ENCODE peak calls at places on chromosomes 6 and 20, in ten cellular contexts. Y is IMR-90, L is HepG2, W is ovary, Q is A549, N is stomach, F is uterus, A is HCT116, P is gastrocnemius medialis, H is transverse colon. Z is an unnamed sample.

GRCh38 chr6:163457637-163458561 is 43.4 kb downstream of the QKI start:
- DNase-seq in Y (peak), L (peak), W (no peak), Q (peak), N (no peak), F (peak), A (no peak), P (peak), H (peak), Z (peak)

GRCh38 chr6:51996296-51996947 is 91.0 kb downstream of the PKHD1 start:
- DNase-seq in Y (no peak), L (no peak), W (no peak), Q (no peak), N (no peak), F (no peak), A (no peak), P (no peak), H (no peak), Z (no peak)

GRCh38 chr20:18414140-18414539 is 52.7 kb downstream of the DZANK1 start:
- DNase-seq in Y (no peak), L (no peak), W (no peak), Q (no peak), N (no peak), F (no peak), A (no peak), P (no peak), H (no peak), Z (no peak)

GRCh38 chr20:43375586-43375985 is 82.1 kb upstream of the SRSF6 start:
- DNase-seq in Y (peak), L (no peak), W (no peak), Q (no peak), N (no peak), F (no peak), A (no peak), P (no peak), H (no peak), Z (no peak)

GRCh38 chr6:103910018-103910417 is 949.7 kb downstream of the HACE1 start:
- DNase-seq in Y (no peak), L (no peak), W (no peak), Q (no peak), N (no peak), F (no peak), A (no peak), P (no peak), H (no peak), Z (no peak)

GRCh38 chr6:15270402-15270801 is 24.5 kb downstream of the JARID2 start:
- DNase-seq in Y (no peak), L (no peak), W (no peak), Q (no peak), N (no peak), F (no peak), A (no peak), P (no peak), H (no peak), Z (no peak)

GRCh38 chr6:85537055-85537494 is 56.6 kb downstream of the SNX14 start:
- DNase-seq in Y (peak), L (no peak), W (no peak), Q (no peak), N (no peak), F (no peak), A (no peak), P (no peak), H (no peak), Z (no peak)

GRCh38 chr6:22146581-22147468 is 150.0 kb downstream of the PRL start:
- DNase-seq in Y (no peak), L (no peak), W (peak), Q (no peak), N (no peak), F (no peak), A (no peak), P (no peak), H (no peak), Z (peak)

GRCh38 chr20:53163486-53163885 is 191.3 kb downstream of the TSHZ2 start:
- DNase-seq in Y (peak), L (no peak), W (no peak), Q (no peak), N (no peak), F (no peak), A (no peak), P (no peak), H (no peak), Z (no peak)

GRCh38 chr20:3330046-3330741 is 77.3 kb downstream of the DNAAF9 start:
- DNase-seq in Y (peak), L (no peak), W (no peak), Q (peak), N (no peak), F (no peak), A (no peak), P (no peak), H (no peak), Z (no peak)

GRCh38 chr20:19785173-19785799 is 27.2 kb downstream of the RIN2 start:
- DNase-seq in Y (peak), L (no peak), W (no peak), Q (peak), N (no peak), F (no peak), A (no peak), P (no peak), H (no peak), Z (no peak)

DNA sequence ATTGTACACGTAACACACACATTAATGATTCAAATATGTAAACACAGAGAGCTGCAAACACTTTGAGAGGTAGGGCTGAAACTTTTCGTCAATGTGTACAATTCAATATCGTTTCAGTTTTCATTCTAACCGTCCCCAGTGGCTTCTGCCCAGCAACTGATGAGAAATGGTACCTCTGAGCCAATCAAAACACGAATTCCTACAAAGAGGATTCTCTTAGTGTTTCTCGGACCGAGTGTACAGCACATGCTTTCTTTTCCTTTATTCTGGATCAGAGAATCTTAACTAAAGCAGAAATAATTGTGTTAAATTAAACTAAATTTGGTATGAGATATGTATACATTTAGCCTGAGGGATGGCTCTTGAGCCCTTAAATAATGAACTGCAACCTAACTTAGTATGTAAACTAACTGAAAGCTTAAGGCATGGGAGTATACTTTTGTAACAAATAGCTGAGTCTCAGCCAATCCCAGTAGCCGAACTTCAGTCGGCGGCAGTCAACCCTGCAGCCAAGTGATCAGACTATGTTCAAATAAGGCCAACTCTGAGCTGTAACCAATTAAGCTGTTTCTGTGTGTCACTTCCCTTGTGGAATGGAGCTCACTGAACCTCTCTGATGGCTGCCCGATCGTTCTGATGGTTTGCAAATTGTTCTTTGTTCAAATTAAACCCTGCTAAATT is 16.1 kb downstream of the BTN2A1 start:
- DNase-seq in Y (peak), L (peak), W (peak), Q (peak), N (peak), F (peak), A (peak), P (peak), H (peak), Z (peak)
- TF ChIP-seq POLR2A in Y (peak), L (peak), W (peak), Q (no peak), N (no peak), F (peak), A (peak), P (peak), H (peak), Z (no peak)

GRCh38 chr20:15923030-15923776 is 650.0 kb downstream of the KIF16B start:
- DNase-seq in Y (no peak), L (no peak), W (no peak), Q (no peak), N (no peak), F (no peak), A (no peak), P (no peak), H (no peak), Z (no peak)
- H3K27ac ChIP-seq in Y (no peak), L (no peak), W (no peak), Q (no peak), N (no peak), F (no peak), A (no peak), P (no peak), H (no peak), Z (no peak)

GRCh38 chr6:94668896-94669295 is 908.4 kb upstream of the MANEA start:
- DNase-seq in Y (no peak), L (no peak), W (no peak), Q (no peak), N (no peak), F (no peak), A (no peak), P (no peak), H (no peak), Z (no peak)

GRCh38 chr6:94673251-94673650 is 904.1 kb upstream of the MANEA start:
- DNase-seq in Y (no peak), L (no peak), W (no peak), Q (no peak), N (no peak), F (no peak), A (no peak), P (no peak), H (no peak), Z (no peak)

GRCh38 chr6:94670017-94670416 is 907.3 kb upstream of the MANEA start:
- DNase-seq in Y (no peak), L (no peak), W (no peak), Q (no peak), N (no peak), F (no peak), A (no peak), P (no peak), H (no peak), Z (no peak)
- TF ChIP-seq POLR2A in Y (no peak), L (no peak), W (no peak), Q (no peak), N (no peak), F (no peak), A (no peak), P (no peak), H (no peak), Z (no peak)

GRCh38 chr20:62366370-62367135 is 559 bp downstream of the LAMA5 start:
- DNase-seq in Y (no peak), L (peak), W (peak), Q (peak), N (no peak), F (no peak), A (no peak), P (no peak), H (no peak), Z (peak)
- H3K27ac ChIP-seq in Y (no peak), L (peak), W (peak), Q (peak), N (peak), F (peak), A (peak), P (peak), H (peak), Z (peak)